ENCODE peak calls at places on chromosome 1, in nine cellular contexts. S, G, M, T, Q, B, K, A and N are unnamed samples.

GRCh38 chr1:30652151-30652915 is 71.1 kb downstream of the MATN1 start:
- DNase-seq in M (no peak), K (no peak), B (no peak), S (no peak), Q (no peak), T (no peak), A (no peak), G (no peak), N (no peak)

GRCh38 chr1:43883321-43883720 is 50.3 kb upstream of the ARTN start:
- DNase-seq in Q (no peak), G (no peak), K (no peak), A (no peak), S (no peak), B (no peak), M (no peak), T (no peak), N (no peak)

GRCh38 chr1:240980342-240980741 is 368.4 kb upstream of the GREM2 start:
- DNase-seq in B (no peak), G (no peak), M (no peak), A (no peak), S (no peak), Q (no peak), K (no peak), T (no peak), N (no peak)

GRCh38 chr1:78045850-78046778 is at the start of gene GIPC2:
- DNase-seq in T (no peak), A (peak), B (peak), K (no peak), Q (peak), G (peak), S (no peak), M (peak), N (no peak)

GRCh38 chr1:81304187-81304586 is 496.5 kb upstream of the ADGRL2 start:
- DNase-seq in G (no peak), T (no peak), K (peak), M (no peak), B (no peak), S (no peak), Q (peak), A (no peak), N (no peak)

GRCh38 chr1:218494449-218494852 is 149.3 kb downstream of the TGFB2 start:
- DNase-seq in A (no peak), S (no peak), M (no peak), B (no peak), K (no peak), Q (no peak), G (peak), T (no peak), N (no peak)

GRCh38 chr1:145729661-145730436 is 10.6 kb downstream of the CD160 start:
- DNase-seq in A (no peak), Q (no peak), K (peak), M (no peak), T (no peak), G (no peak), S (no peak), B (no peak), N (no peak)

GRCh38 chr1:6965914-6966241 is 180.6 kb downstream of the CAMTA1 start:
- DNase-seq in B (no peak), T (no peak), Q (no peak), G (no peak), M (no peak), K (no peak), S (no peak), A (no peak), N (no peak)

GRCh38 chr1:207495816-207496792 is at the start of gene CR1:
- DNase-seq in S (peak), T (no peak), M (peak), Q (peak), B (no peak), G (peak), K (no peak), A (peak), N (peak)

GRCh38 chr1:112714313-112715263 is 544 bp downstream of the PPM1J start:
- DNase-seq in Q (no peak), K (no peak), G (no peak), B (no peak), T (no peak), S (no peak), A (peak), M (no peak), N (no peak)

GRCh38 chr1:109240158-109241152 is 8.9 kb upstream of the CELSR2 start:
- DNase-seq in Q (peak), M (no peak), A (peak), K (peak), T (peak), B (no peak), S (no peak), G (peak), N (no peak)

GRCh38 chr1:43587001-43587400 is 56.3 kb downstream of the PTPRF start:
- DNase-seq in S (no peak), K (no peak), Q (no peak), T (no peak), G (no peak), M (no peak), B (no peak), A (no peak), N (no peak)

GRCh38 chr1:181503130-181503810 is 20.0 kb downstream of the CACNA1E start:
- DNase-seq in T (no peak), K (peak), Q (peak), A (no peak), S (no peak), M (no peak), G (no peak), B (no peak), N (no peak)

GRCh38 chr1:82795503-82796149 is 994.9 kb downstream of the ADGRL2 start:
- DNase-seq in M (no peak), S (no peak), A (no peak), B (no peak), T (no peak), K (no peak), G (no peak), Q (no peak), N (no peak)

GRCh38 chr1:184110253-184111204 is 59.0 kb downstream of the TSEN15 start:
- DNase-seq in M (no peak), T (no peak), B (no peak), Q (no peak), A (no peak), S (no peak), K (no peak), G (no peak), N (no peak)

GRCh38 chr1:16617101-16617727 is 3.9 kb upstream of the NBPF1 start:
- DNase-seq in A (peak), T (peak), Q (no peak), M (peak), B (no peak), S (no peak), K (no peak), G (peak), N (no peak)

GRCh38 chr1:175133693-175134435 is 58.7 kb downstream of the KIAA0040 start:
- DNase-seq in S (no peak), A (no peak), B (no peak), M (no peak), Q (no peak), G (no peak), K (peak), T (peak), N (no peak)

GRCh38 chr1:151518936-151519335 is 7.7 kb downstream of the CGN start:
- DNase-seq in Q (no peak), M (no peak), S (no peak), T (no peak), K (no peak), A (no peak), B (no peak), G (no peak), N (no peak)

GRCh38 chr1:25631750-25632495 is 15.3 kb downstream of the MAN1C1 start:
- DNase-seq in M (no peak), G (no peak), S (no peak), T (no peak), Q (no peak), A (no peak), B (peak), K (no peak), N (no peak)

GRCh38 chr1:44031900-44032817 is 897 bp upstream of the SLC6A9 start:
- DNase-seq in K (no peak), Q (no peak), B (no peak), S (no peak), M (peak), A (no peak), T (peak), G (no peak), N (no peak)

GRCh38 chr1:208292913-208293312 is 48.7 kb upstream of the PLXNA2 start:
- DNase-seq in S (no peak), A (no peak), G (no peak), T (no peak), B (no peak), M (no peak), K (no peak), Q (no peak), N (no peak)

GRCh38 chr1:68409426-68409825 is 40.3 kb downstream of the RPE65 start:
- DNase-seq in A (no peak), B (no peak), K (peak), M (no peak), Q (peak), G (no peak), S (no peak), T (no peak), N (no peak)

GRCh38 chr1:22121421-22121911 is 21.4 kb downstream of the WNT4 start:
- DNase-seq in S (no peak), Q (no peak), G (no peak), A (no peak), M (no peak), K (no peak), B (no peak), T (no peak), N (no peak)

GRCh38 chr1:94463765-94464330 is 45.7 kb downstream of the ABCD3 start:
- DNase-seq in T (no peak), S (no peak), Q (peak), M (peak), K (peak), A (no peak), B (peak), G (no peak), N (no peak)

GRCh38 chr1:43402055-43402865 is 12.6 kb downstream of the SZT2 start:
- DNase-seq in S (no peak), K (no peak), T (no peak), A (no peak), Q (no peak), B (peak), G (no peak), M (no peak), N (no peak)

GRCh38 chr1:97507863-97508262 is 413.0 kb downstream of the DPYD start:
- DNase-seq in M (no peak), G (no peak), T (no peak), K (no peak), A (no peak), B (no peak), Q (peak), S (no peak), N (no peak)

GRCh38 chr1:215891266-215891665 is 324.2 kb downstream of the KCTD3 start:
- DNase-seq in K (no peak), Q (no peak), T (no peak), S (no peak), G (no peak), B (no peak), A (no peak), M (no peak), N (no peak)

GRCh38 chr1:184648160-184648855 is 106.3 kb downstream of the EDEM3 start:
- DNase-seq in M (no peak), Q (no peak), S (no peak), G (no peak), B (no peak), K (no peak), A (no peak), T (no peak), N (no peak)

GRCh38 chr1:38209986-38210385 is 163.4 kb upstream of the POU3F1 start:
- DNase-seq in T (no peak), Q (no peak), S (no peak), G (no peak), M (no peak), B (no peak), K (no peak), A (no peak), N (no peak)

GRCh38 chr1:64941466-64942117 is 24.8 kb downstream of the JAK1 start:
- DNase-seq in A (no peak), T (no peak), G (no peak), S (no peak), B (no peak), Q (no peak), K (no peak), M (no peak), N (no peak)

GRCh38 chr1:12174789-12175455 is 8.1 kb downstream of the TNFRSF1B start:
- DNase-seq in S (no peak), M (no peak), T (no peak), Q (no peak), K (no peak), G (no peak), A (peak), B (peak), N (peak)

GRCh38 chr1:63326106-63326472 is 3.7 kb downstream of the FOXD3 start:
- DNase-seq in S (no peak), K (no peak), M (peak), B (no peak), Q (no peak), G (peak), A (no peak), T (no peak), N (peak)

GRCh38 chr1:145858937-145859490 is at the start of gene PIAS3:
- DNase-seq in A (peak), T (peak), S (peak), M (peak), K (peak), B (peak), G (peak), Q (peak), N (peak)

GRCh38 chr1:156646738-156647211 is 4.9 kb downstream of the BCAN start:
- DNase-seq in B (no peak), Q (no peak), S (no peak), K (no peak), M (no peak), G (no peak), A (no peak), T (no peak), N (no peak)

GRCh38 chr1:246786606-246787238 is 62.5 kb downstream of the SCCPDH start:
- DNase-seq in T (no peak), M (no peak), K (no peak), G (no peak), Q (no peak), S (no peak), B (no peak), A (no peak), N (no peak)

GRCh38 chr1:113928129-113928949 is 785 bp upstream of the HIPK1 start:
- DNase-seq in S (no peak), T (no peak), B (no peak), M (peak), K (peak), G (no peak), A (no peak), Q (peak), N (no peak)

GRCh38 chr1:114854693-114855320 is at the start of gene SYCP1:
- DNase-seq in M (no peak), B (no peak), Q (no peak), G (peak), T (no peak), S (no peak), K (no peak), A (no peak), N (no peak)

DNA sequence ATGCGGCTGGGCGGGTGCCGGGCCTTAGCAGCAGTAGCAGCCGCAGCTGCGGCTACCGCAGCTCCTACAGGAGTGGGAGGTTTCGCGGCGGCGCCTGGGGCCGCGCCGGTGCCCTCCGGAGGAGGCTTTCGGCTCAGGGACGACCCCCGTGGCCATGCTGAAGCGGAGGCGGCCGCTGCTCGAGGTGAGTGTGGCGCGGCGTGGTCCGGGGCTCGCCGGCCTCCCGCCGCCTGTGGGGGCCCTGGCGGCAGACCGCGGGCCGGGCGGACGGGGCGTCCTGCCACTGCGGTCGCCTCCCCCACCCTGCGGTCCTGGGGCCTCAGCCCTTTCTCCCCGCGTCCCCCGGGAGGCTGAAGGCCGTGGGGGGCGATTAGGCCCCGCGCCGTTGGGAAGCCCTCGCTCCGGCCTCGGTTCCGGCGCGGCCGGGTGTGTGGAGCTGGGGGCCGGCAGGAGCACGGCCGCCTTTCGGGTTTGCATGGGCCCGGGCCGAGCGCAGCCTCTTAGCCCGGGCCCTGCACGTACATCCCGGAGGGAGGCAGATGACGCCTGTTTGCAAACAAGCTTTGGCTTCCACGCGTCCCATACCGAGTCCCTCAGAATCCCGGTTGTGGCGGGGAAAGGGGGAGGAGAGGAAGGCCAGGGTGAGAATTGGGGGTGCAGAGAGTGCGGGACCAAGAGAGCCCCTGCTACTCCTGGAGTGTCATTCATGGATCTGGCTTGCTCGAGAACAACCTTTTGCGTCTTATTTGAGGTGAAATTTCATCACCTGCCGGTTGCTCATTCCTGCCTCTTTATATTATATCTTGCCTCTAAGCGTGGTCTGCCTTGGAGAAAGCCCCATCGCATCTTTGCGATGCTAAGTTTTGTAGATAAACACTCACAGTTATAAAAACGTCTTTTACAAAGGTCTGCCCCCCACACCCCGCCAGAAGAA is 598 bp downstream of the ZFYVE9 start:
- DNase-seq in Q (peak), B (peak), K (peak), G (peak), M (peak), A (peak), T (peak), S (peak), N (peak)
- TF ChIP-seq CTCF in Q (no peak), B (no peak), K (peak), G (no peak), M (no peak), A (no peak), T (no peak), S (no peak), N (peak)

GRCh38 chr1:41032147-41032546 is 10.6 kb upstream of the SLFNL1 start:
- DNase-seq in Q (no peak), A (no peak), M (no peak), G (no peak), T (no peak), B (no peak), K (no peak), S (no peak), N (no peak)

GRCh38 chr1:41037116-41037903 is 15.8 kb upstream of the SLFNL1 start:
- DNase-seq in S (no peak), A (no peak), T (no peak), Q (no peak), G (no peak), M (no peak), B (no peak), K (no peak), N (no peak)

GRCh38 chr1:41033272-41033671 is 11.7 kb upstream of the SLFNL1 start:
- DNase-seq in S (no peak), K (no peak), B (no peak), Q (no peak), G (no peak), M (no peak), T (no peak), A (no peak), N (no peak)

GRCh38 chr1:41041866-41042265 is 20.3 kb upstream of the SLFNL1 start:
- DNase-seq in Q (peak), K (peak), G (no peak), M (no peak), S (no peak), B (no peak), T (no peak), A (no peak), N (no peak)

DNA sequence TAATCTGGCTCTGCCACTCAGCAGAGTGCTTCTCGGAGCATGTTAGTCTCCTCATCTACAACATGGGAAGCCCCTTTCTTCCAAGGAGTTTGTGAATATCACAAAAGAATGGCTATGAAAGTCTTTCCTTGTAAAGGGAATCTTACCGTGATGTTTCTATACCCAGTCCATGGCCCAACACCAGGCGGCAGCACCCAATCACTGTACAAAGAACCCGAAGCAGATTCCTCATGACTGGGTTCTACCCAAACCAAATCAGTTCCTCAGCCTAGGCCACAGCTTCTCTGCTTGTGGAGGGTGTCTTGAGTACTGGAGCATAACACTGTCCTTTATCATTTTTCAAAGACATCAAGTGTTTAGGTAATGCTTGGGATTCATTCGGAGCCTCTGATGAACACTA is 16.6 kb upstream of the SLFNL1 start:
- DNase-seq in B (no peak), S (no peak), T (no peak), K (no peak), G (no peak), M (no peak), Q (no peak), A (no peak), N (no peak)
- TF ChIP-seq CTCF in B (no peak), S (no peak), T (no peak), K (peak), G (no peak), M (no peak), Q (no peak), A (no peak), N (no peak)

GRCh38 chr1:105072850-105073249 is 1323.2 kb downstream of the AMY1C start:
- DNase-seq in M (no peak), K (no peak), B (no peak), Q (no peak), G (peak), A (no peak), T (no peak), S (no peak), N (no peak)
- TF ChIP-seq CTCF in M (no peak), K (no peak), B (no peak), Q (no peak), G (no peak), A (no peak), T (no peak), S (no peak), N (no peak)

GRCh38 chr1:220094016-220094911 is at the start of gene IARS2:
- DNase-seq in K (peak), B (peak), A (peak), G (peak), S (peak), Q (peak), T (peak), M (peak), N (peak)

GRCh38 chr1:220093361-220094015 is 444 bp upstream of the IARS2 start:
- DNase-seq in B (no peak), K (no peak), A (no peak), Q (no peak), M (no peak), S (no peak), T (no peak), G (no peak), N (no peak)

GRCh38 chr1:220084460-220084859 is 5.1 kb downstream of the BPNT1 start:
- DNase-seq in G (no peak), A (no peak), M (no peak), B (peak), K (no peak), S (no peak), T (no peak), Q (no peak), N (no peak)

GRCh38 chr1:220092694-220093093 is 1.2 kb upstream of the IARS2 start:
- DNase-seq in T (no peak), B (no peak), M (no peak), G (no peak), A (no peak), K (no peak), S (no peak), Q (no peak), N (no peak)

DNA sequence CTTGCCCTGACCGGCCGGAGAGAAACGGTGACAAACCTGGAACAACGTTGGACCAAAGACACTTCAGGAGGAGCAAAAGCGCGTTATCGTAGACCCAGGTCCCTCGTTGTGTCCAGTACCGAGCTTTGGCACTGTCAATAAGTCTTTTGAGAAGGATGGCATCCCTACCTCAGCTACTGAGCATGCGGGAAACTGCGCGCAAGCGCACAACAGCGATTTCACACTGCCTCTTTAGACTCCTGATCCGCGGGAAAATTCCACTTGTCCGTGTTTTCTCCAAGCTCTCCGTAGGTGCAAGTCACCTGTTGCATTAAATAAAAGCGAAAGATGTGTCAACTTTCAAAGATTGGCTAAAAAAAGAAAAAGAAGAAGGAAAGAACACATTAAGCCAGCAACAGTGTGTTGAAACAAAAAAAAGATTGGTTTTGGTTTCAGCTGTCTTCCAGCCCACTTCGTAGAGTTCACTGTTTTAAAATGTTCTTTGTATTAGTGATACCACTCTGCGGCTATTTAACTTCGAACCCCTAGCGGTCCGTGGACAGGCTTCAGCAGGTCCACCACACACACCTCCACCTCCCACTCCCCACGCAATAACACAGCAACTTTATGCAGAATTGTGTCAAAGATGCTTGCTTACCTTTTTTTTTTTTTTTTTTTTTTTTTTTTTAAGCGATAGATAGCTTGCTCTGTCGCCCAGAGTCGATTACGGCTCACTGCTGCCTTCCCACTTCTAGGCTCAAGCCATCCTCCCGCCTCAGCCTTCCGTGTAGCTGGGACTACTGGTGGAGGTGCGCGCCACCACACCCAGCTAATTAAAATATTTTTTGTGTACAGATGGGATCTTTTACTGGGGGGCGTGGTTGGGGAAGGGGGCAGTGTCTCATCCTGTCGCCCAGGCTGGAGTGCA is at the start of gene BPNT1:
- DNase-seq in T (peak), M (peak), A (peak), B (peak), G (peak), S (peak), K (peak), Q (peak), N (peak)
- TF ChIP-seq CTCF in T (no peak), M (no peak), A (no peak), B (no peak), G (no peak), S (no peak), K (no peak), Q (no peak), N (peak)